ENCODE peak calls at places on chromosomes 2 and 18, in four cellular contexts. P, S, Z and D are unnamed samples.

GRCh38 chr2:186884585-186884984 is 35.6 kb upstream of the ZSWIM2 start:
- DNase-seq in P (no peak), S (no peak), Z (no peak), D (no peak)

GRCh38 chr2:172296267-172297046 is 130.9 kb upstream of the ITGA6 start:
- DNase-seq in P (no peak), S (no peak), Z (no peak), D (no peak)

GRCh38 chr18:9814431-9814830 is 71.3 kb upstream of the TXNDC2 start:
- DNase-seq in P (no peak), S (no peak), Z (no peak), D (no peak)

GRCh38 chr2:72026819-72027425 is 120.7 kb downstream of the CYP26B1 start:
- DNase-seq in P (no peak), S (no peak), Z (no peak), D (no peak)

GRCh38 chr2:57862727-57863126 is 183.9 kb upstream of the VRK2 start:
- DNase-seq in P (no peak), S (no peak), Z (no peak), D (no peak)

GRCh38 chr2:61011649-61012048 is 5.9 kb upstream of the PEX13 start:
- DNase-seq in P (no peak), S (no peak), Z (no peak), D (no peak)

GRCh38 chr2:73253901-73254300 is 19.8 kb downstream of the CCT7 start:
- DNase-seq in P (no peak), S (no peak), Z (no peak), D (no peak)

GRCh38 chr2:17373041-17373440 is 145.2 kb downstream of the RAD51AP2 start:
- DNase-seq in P (no peak), S (no peak), Z (no peak), D (no peak)

GRCh38 chr2:8906208-8906607 is 68.8 kb upstream of the KIDINS220 start:
- DNase-seq in P (peak), S (no peak), Z (no peak), D (no peak)

GRCh38 chr18:61892683-61893303 is at the start of gene RNF152:
- DNase-seq in P (no peak), S (peak), Z (peak), D (no peak)

GRCh38 chr2:157845081-157845480 is 31.0 kb downstream of the ACVR1 start:
- DNase-seq in P (no peak), S (no peak), Z (no peak), D (no peak)

GRCh38 chr18:22678486-22678885 is 254.6 kb upstream of the RBBP8 start:
- DNase-seq in P (no peak), S (no peak), Z (no peak), D (no peak)

GRCh38 chr2:133264951-133265949 is 303.0 kb downstream of the NCKAP5 start:
- DNase-seq in P (no peak), S (no peak), Z (no peak), D (no peak)

GRCh38 chr2:133266926-133267590 is 301.2 kb downstream of the NCKAP5 start:
- DNase-seq in P (no peak), S (no peak), Z (no peak), D (no peak)

GRCh38 chr2:133266075-133266925 is 302.0 kb downstream of the NCKAP5 start:
- DNase-seq in P (no peak), S (no peak), Z (no peak), D (no peak)

GRCh38 chr2:133262888-133263287 is 305.4 kb downstream of the NCKAP5 start:
- DNase-seq in P (no peak), S (no peak), Z (no peak), D (no peak)
- TF ChIP-seq CTCF in P (peak), S (no peak), Z (no peak), D (peak)

GRCh38 chr2:38733300-38733971 is 17.7 kb downstream of the SRSF7 start:
- DNase-seq in P (no peak), S (no peak), Z (no peak), D (peak)

GRCh38 chr2:38728694-38729093 is 22.5 kb downstream of the SRSF7 start:
- DNase-seq in P (no peak), S (no peak), Z (no peak), D (no peak)

GRCh38 chr2:38731090-38731489 is 20.1 kb downstream of the SRSF7 start:
- DNase-seq in P (no peak), S (no peak), Z (no peak), D (no peak)

GRCh38 chr2:38734299-38735058 is 16.7 kb downstream of the SRSF7 start:
- DNase-seq in P (no peak), S (no peak), Z (no peak), D (no peak)

DNA sequence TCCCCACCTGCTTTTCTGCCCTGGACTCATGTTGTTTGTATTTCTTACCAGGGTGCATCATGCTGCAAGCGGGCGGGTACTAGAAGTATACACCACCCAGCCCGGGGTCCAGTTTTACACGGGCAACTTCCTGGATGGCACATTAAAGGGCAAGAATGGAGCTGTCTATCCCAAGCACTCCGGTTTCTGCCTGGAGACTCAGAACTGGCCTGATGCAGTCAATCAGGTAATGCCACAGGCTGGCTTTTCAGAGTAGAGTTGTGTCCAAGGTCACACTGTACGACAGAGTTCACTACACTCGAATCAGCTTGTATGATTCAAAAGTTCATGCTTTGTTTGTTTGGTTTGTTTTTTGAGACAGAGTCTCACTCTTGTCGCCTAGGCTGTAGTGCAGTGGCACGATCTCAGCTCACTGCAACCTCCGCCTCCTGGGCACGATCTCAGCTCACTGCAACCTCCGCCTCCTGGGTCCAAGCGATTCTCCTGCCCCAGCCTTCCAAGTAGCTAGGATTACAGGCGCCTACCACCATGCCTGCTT is 19.4 kb downstream of the SRSF7 start:
- DNase-seq in P (no peak), S (no peak), Z (no peak), D (no peak)
- TF ChIP-seq CTCF in P (no peak), S (no peak), Z (no peak), D (no peak)

GRCh38 chr2:54161660-54162059 is 46.2 kb downstream of the ACYP2 start:
- DNase-seq in P (no peak), S (no peak), Z (no peak), D (no peak)
- TF ChIP-seq CTCF in P (peak), S (no peak), Z (peak), D (no peak)

DNA sequence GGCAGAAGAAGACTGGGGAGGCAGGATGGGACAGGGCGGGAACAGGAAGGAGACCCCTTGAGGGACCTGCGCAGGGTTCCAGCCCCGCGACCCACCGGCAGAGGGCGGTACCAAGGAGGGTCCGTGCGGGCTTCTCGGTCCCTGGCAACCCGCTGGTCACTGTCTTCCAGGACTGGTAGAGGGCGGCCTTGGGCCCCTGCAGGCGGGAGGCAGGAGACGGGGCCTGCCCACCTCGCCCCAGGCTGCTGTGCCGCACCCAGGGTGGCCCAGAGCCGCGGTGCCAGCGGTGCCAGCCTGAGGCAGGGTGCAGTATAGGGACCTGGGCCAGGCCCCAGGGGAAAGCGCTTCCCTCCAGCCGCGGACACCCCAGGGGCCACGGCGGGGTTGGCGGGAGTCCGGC is 34.5 kb downstream of the NEURL3 start:
- DNase-seq in P (no peak), S (peak), Z (no peak), D (no peak)
- TF ChIP-seq CTCF in P (peak), S (peak), Z (peak), D (no peak)

GRCh38 chr2:25566094-25566493 is 107.3 kb downstream of the DTNB start:
- DNase-seq in P (no peak), S (no peak), Z (no peak), D (no peak)

GRCh38 chr2:25570161-25570840 is 103.1 kb downstream of the DTNB start:
- DNase-seq in P (no peak), S (no peak), Z (no peak), D (no peak)

GRCh38 chr2:25566694-25567093 is 106.7 kb downstream of the DTNB start:
- DNase-seq in P (no peak), S (peak), Z (no peak), D (peak)

GRCh38 chr2:25572638-25573037 is 100.7 kb downstream of the DTNB start:
- DNase-seq in P (no peak), S (no peak), Z (no peak), D (no peak)

DNA sequence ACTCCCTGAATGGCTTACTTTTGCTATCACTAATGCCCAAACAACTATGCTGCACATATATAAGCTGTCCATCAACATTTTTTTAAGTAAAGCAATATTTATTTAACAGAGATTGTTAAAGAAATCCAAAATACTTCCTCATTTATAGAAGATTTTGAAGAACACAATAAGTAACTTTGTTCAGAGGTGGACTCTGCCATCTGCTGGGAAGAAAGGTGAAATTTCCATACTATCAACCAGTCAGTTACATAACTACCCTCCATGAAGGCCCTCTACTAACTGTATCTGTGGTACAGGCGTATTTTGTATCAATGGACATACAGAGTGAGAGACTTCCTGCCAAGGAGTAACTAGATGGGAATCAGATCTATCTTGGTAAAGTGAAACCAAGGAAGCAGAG is 106.0 kb downstream of the DTNB start:
- DNase-seq in P (no peak), S (peak), Z (no peak), D (peak)
- TF ChIP-seq CTCF in P (peak), S (no peak), Z (no peak), D (peak)

GRCh38 chr2:208608436-208608835 is 201.8 kb downstream of the PTH2R start:
- DNase-seq in P (no peak), S (no peak), Z (no peak), D (no peak)

GRCh38 chr2:208607694-208608093 is 201.1 kb downstream of the PTH2R start:
- DNase-seq in P (no peak), S (no peak), Z (no peak), D (no peak)

DNA sequence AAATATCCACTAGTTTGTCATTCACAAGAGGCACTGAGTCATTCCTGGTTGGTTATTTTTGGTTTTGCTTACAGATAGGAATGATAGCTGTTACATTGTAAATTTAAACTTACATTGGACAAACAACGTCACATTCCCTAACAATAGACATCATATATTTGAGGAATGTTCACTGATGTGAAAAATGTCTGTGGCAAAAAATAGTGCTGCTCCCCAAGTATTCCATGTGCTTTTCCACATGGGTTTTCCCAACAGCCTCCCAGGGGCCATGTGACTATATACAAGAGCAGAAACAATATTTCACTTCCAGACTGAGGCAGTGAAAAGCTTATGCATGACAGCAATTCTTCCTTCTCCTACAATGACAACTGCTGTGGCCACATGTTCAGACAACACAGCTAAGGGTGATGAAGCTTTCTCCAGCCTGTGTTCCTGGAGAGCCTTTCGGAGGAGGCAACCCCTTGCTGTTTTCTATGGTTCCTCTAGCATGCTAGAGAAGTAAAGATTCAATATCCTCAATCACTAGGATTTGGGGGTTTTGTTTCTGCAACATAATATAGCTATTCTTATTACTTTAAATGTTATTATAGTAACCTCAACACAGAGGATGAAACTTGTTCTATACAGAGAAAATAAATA is 202.7 kb downstream of the PTH2R start:
- DNase-seq in P (no peak), S (no peak), Z (no peak), D (no peak)
- TF ChIP-seq CTCF in P (no peak), S (no peak), Z (no peak), D (no peak)

GRCh38 chr18:59547691-59548182 is 149.5 kb downstream of the CCBE1 start:
- DNase-seq in P (no peak), S (no peak), Z (no peak), D (peak)
- TF ChIP-seq CTCF in P (no peak), S (no peak), Z (peak), D (no peak)